ENCODE peak calls at places on chromosomes 5 and 9, in six cellular contexts. W is prostate gland; Z is psoas muscle; B is effector memory CD4-positive, alpha-beta T cell; T is brain microvascular endothelial cell; U is body of pancreas. G is an unnamed sample.

GRCh38 chr9:92191801-92192200 is 76.6 kb upstream of the SPTLC1 start:
- DNase-seq in T (no peak), B (no peak), W (no peak), U (no peak), Z (no peak), G (no peak)

GRCh38 chr5:157148734-157149615 is 6.3 kb upstream of the MED7 start:
- DNase-seq in U (peak; percentile 63), Z (no peak), B (peak; percentile 74), W (peak; percentile 57), T (peak; percentile 69), G (peak; percentile 32)

GRCh38 chr5:59348189-59348588 is 545.3 kb downstream of the PDE4D start:
- DNase-seq in W (no peak), U (no peak), Z (no peak), T (no peak), B (no peak), G (no peak)

GRCh38 chr5:15691536-15691935 is 191.6 kb downstream of the FBXL7 start:
- DNase-seq in W (no peak), B (no peak), Z (no peak), U (no peak), T (no peak), G (no peak)

GRCh38 chr5:136677219-136677618 is 311.9 kb upstream of the TRPC7 start:
- DNase-seq in B (no peak), Z (no peak), U (no peak), T (peak; percentile 1), W (no peak), G (no peak)

GRCh38 chr5:7927466-7928375 is 58.8 kb downstream of the MTRR start:
- DNase-seq in Z (no peak), B (peak; percentile 1), T (peak; percentile 72), U (peak; percentile 59), W (peak; percentile 40), G (no peak)

GRCh38 chr9:114339130-114339908 is 9.7 kb downstream of the ORM2 start:
- DNase-seq in Z (peak; percentile 69), B (peak; percentile 30), W (no peak), T (peak; percentile 41), U (no peak), G (no peak)

GRCh38 chr9:27019589-27019988 is 14.1 kb upstream of the LRRC19 start:
- DNase-seq in W (no peak), Z (no peak), U (no peak), T (no peak), B (no peak), G (no peak)

GRCh38 chr9:112711050-112711689 is 6.7 kb downstream of the INIP start:
- DNase-seq in Z (no peak), U (no peak), W (no peak), B (no peak), T (peak; percentile 45), G (no peak)

GRCh38 chr5:151223447-151224264 is at the start of gene CCDC69:
- DNase-seq in B (no peak), Z (peak; percentile 89), U (peak; percentile 82), W (peak; percentile 72), T (peak; percentile 56), G (no peak)

GRCh38 chr5:30878751-30879150 is 314.7 kb upstream of the CDH6 start:
- DNase-seq in U (no peak), W (no peak), T (no peak), B (no peak), Z (no peak), G (no peak)

GRCh38 chr5:1322955-1323802 is 21.7 kb downstream of the CLPTM1L start:
- DNase-seq in B (no peak), W (no peak), U (peak; percentile 15), T (no peak), Z (no peak), G (no peak)

GRCh38 chr5:174204914-174205313 is 159.4 kb downstream of the NSG2 start:
- DNase-seq in Z (no peak), T (no peak), B (no peak), W (no peak), U (peak; percentile 78), G (no peak)

GRCh38 chr5:74974451-74975089 is 77.8 kb downstream of the GCNT4 start:
- DNase-seq in Z (no peak), T (no peak), U (no peak), W (no peak), B (no peak), G (no peak)

GRCh38 chr5:32805966-32806626 is 95.0 kb downstream of the NPR3 start:
- DNase-seq in W (no peak), T (peak; percentile 87), U (no peak), B (no peak), Z (no peak), G (no peak)

GRCh38 chr5:59810041-59810440 is 83.5 kb downstream of the PDE4D start:
- DNase-seq in U (peak; percentile 78), B (peak; percentile 36), Z (peak; percentile 81), W (peak; percentile 57), T (peak; percentile 68), G (peak; percentile 36)

GRCh38 chr9:680106-680505 is 161.4 kb upstream of the DMRT1 start:
- DNase-seq in Z (no peak), W (no peak), U (no peak), B (no peak), T (no peak), G (no peak)

GRCh38 chr5:7181841-7182240 is 214.1 kb upstream of the ADCY2 start:
- DNase-seq in W (no peak), B (no peak), Z (no peak), U (no peak), T (no peak), G (no peak)

GRCh38 chr5:127696688-127697087 is 6.5 kb upstream of the CCDC192 start:
- DNase-seq in Z (no peak), W (no peak), B (no peak), T (peak; percentile 81), U (no peak), G (no peak)

GRCh38 chr5:76175821-76176403 is 92.7 kb downstream of the SV2C start:
- DNase-seq in T (no peak), Z (no peak), W (no peak), B (no peak), U (no peak), G (no peak)

GRCh38 chr5:142677212-142677611 is 8.7 kb downstream of the FGF1 start:
- DNase-seq in W (no peak), Z (no peak), B (no peak), U (no peak), T (no peak), G (no peak)

GRCh38 chr9:504921-505821 is 290.5 kb downstream of the DOCK8 start:
- DNase-seq in U (peak; percentile 24), T (no peak), W (peak; percentile 14), Z (peak; percentile 57), B (no peak), G (no peak)

GRCh38 chr9:112533660-112534059 is 47.0 kb downstream of the KIAA1958 start:
- DNase-seq in T (no peak), Z (no peak), W (no peak), B (no peak), U (no peak), G (no peak)

GRCh38 chr9:4540425-4540824 is 50.2 kb downstream of the SLC1A1 start:
- DNase-seq in U (no peak), B (no peak), Z (no peak), T (no peak), W (no peak), G (no peak)

GRCh38 chr9:103203172-103203571 is 208.0 kb downstream of the CYLC2 start:
- DNase-seq in B (no peak), W (no peak), Z (no peak), T (no peak), U (no peak), G (no peak)

GRCh38 chr5:132777209-132778069 is at the start of gene SEPTIN8:
- DNase-seq in W (peak; percentile 32), Z (peak; percentile 78), T (no peak), U (peak; percentile 55), B (peak; percentile 34), G (no peak)

GRCh38 chr5:5755888-5756287 is 333.4 kb downstream of the ICE1 start:
- DNase-seq in U (no peak), B (no peak), W (no peak), T (no peak), Z (no peak), G (no peak)

GRCh38 chr5:135219868-135220267 is 179.2 kb downstream of the MACROH2A1 start:
- DNase-seq in T (no peak), B (no peak), W (no peak), Z (peak; percentile 62), U (no peak), G (no peak)

GRCh38 chr5:18068851-18069250 is 434.6 kb downstream of the TAF11L14 start:
- DNase-seq in U (no peak), W (no peak), B (no peak), T (no peak), Z (no peak), G (no peak)

GRCh38 chr5:171450423-171451246 is 31.2 kb downstream of the FGF18 start:
- DNase-seq in B (no peak), U (peak; percentile 54), T (peak; percentile 60), Z (peak; percentile 83), W (no peak), G (peak; percentile 52)

GRCh38 chr5:127863161-127863560 is 160.0 kb downstream of the CCDC192 start:
- DNase-seq in Z (no peak), B (no peak), T (no peak), W (no peak), U (no peak), G (no peak)

GRCh38 chr9:86303316-86303975 is 21.1 kb upstream of the ISCA1 start:
- DNase-seq in B (no peak), U (no peak), T (no peak), W (no peak), Z (no peak), G (no peak)
- H3K4me3 ChIP-seq in B (no peak overlapping the region), U (no peak overlapping the region), T (no peak overlapping the region), W (no peak overlapping the region), Z (no peak overlapping the region), G (no peak overlapping the region)

GRCh38 chr9:128457207-128457606 is 1.4 kb downstream of the ODF2 start:
- DNase-seq in Z (no peak), B (no peak), U (no peak), W (no peak), T (no peak), G (no peak)
- H3K27ac ChIP-seq in Z (no peak overlapping the region), B (peak overlapping the region; percentile 89), U (no peak overlapping the region), W (no peak overlapping the region), T (no peak overlapping the region), G (no peak overlapping the region)

DNA sequence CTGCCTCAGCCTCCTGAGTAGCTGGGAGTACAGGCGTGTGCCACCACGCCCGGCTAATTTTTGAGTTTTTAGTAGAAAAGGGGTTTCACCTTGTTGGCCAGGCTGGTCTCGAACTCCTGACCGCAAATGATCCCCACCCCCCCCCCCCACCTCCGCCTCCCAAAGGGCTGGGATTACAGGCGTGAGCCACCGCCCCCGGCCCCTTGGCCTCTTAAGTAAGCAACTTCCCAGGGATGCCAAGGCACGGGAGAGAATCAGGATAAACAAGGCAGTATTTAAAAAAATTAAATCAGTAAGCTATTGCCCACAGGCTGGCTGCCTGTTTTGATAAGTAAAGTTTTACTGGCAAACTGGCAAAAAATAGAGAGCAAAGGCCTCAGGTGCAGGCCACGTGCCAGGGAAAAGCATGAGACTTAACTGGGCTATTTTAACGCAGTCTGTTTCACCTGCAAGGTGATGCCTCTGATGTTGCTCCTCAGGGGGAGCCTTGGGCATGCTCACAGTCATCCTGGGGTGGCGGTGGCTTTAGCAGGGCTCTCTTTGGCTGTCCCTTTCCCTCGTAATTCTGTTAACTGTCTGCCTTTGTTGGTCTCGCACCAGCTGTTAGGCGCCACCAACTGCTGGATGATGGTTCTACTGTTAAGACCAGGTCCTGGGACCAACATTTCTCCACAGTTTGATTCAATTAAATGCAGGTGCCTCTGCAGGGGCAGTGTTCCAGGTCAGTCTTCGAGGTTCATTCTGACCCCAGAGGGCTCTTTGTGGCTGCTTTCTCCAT is 19.4 kb upstream of the RNF130 start:
- DNase-seq in T (peak; percentile 36), Z (no peak), U (peak; percentile 64), B (no peak), W (peak; percentile 34), G (no peak)
- H3K4me3 ChIP-seq in T (peak overlapping the region; percentile 22), Z (peak overlapping the region; percentile 67), U (no peak overlapping the region), B (peak overlapping the region; percentile 61), W (peak overlapping the region; percentile 29), G (peak overlapping the region; percentile 89)

GRCh38 chr5:146082798-146083197 is 22.6 kb downstream of the PLAC8L1 start:
- DNase-seq in U (no peak), T (no peak), Z (no peak), B (no peak), W (no peak), G (no peak)
- H3K27ac ChIP-seq in U (no peak overlapping the region), T (no peak overlapping the region), Z (no peak overlapping the region), B (no peak overlapping the region), W (no peak overlapping the region), G (no peak overlapping the region)

G was measured in thoracic aorta.